ENCODE peak calls at places on chromosomes 1 and 21, in eight cellular contexts. X is activated CD4-positive, alpha-beta T cell treated with anti-CD3 and anti-CD28 coated beads, Interleukin-2, amount 50 U/mL, for 1 hour; S is naive thymus-derived CD8-positive, alpha-beta T cell; U is T-cell; J is stimulated activated CD4-positive, alpha-beta T cell treated with anti-CD3 and anti-CD28 coated beads, Interleukin-12 subunit alpha, Interleukin-12 subunit beta, amount 100 ng/mL, for 48 hours; L is naive B cell; P is right atrium auricular region; D is HuH-7. F is an unnamed sample.

GRCh38 chr1:53175302-53175913 is 21.2 kb upstream of the CPT2 start:
- DNase-seq in X (no peak), S (no peak), U (no peak), J (no peak), L (no peak), P (no peak), D (no peak), F (no peak)

GRCh38 chr1:154414606-154415005 is 9.5 kb downstream of the IL6R start:
- DNase-seq in X (no peak), S (no peak), U (no peak), J (no peak), L (no peak), P (no peak), D (no peak), F (no peak)

GRCh38 chr1:191125950-191126349 is 648.3 kb upstream of the BRINP3 start:
- DNase-seq in X (no peak), S (no peak), U (no peak), J (no peak), L (no peak), P (no peak), D (no peak), F (no peak)

GRCh38 chr1:85822696-85823095 is 114.5 kb upstream of the ZNHIT6 start:
- DNase-seq in X (no peak), S (no peak), U (no peak), J (no peak), L (no peak), P (no peak), D (no peak), F (no peak)

GRCh38 chr1:47491341-47491753 is 53.5 kb downstream of the FOXD2 start:
- DNase-seq in X (no peak), S (no peak), U (no peak), J (no peak), L (no peak), P (no peak), D (no peak), F (no peak)

GRCh38 chr1:78277253-78277652 is 213.5 kb upstream of the PTGFR start:
- DNase-seq in X (no peak), S (no peak), U (no peak), J (no peak), L (no peak), P (no peak), D (no peak), F (no peak)

GRCh38 chr21:36063375-36064084 is 3.2 kb upstream of the SETD4 start:
- DNase-seq in X (no peak), S (no peak), U (no peak), J (no peak), L (no peak), P (no peak), D (no peak), F (no peak)

GRCh38 chr1:237050185-237050584 is 8.2 kb downstream of the RYR2 start:
- DNase-seq in X (no peak), S (no peak), U (no peak), J (no peak), L (no peak), P (no peak), D (no peak), F (no peak)

GRCh38 chr1:117612517-117613248 is 6.8 kb downstream of the TENT5C start:
- DNase-seq in X (no peak), S (no peak), U (no peak), J (no peak), L (no peak), P (no peak), D (peak; percentile 15), F (no peak)